ENCODE peak calls at places on chromosome 6, in eight cellular contexts. T is ovary, S is endothelial cell of umbilical vein, I is prostate gland, H is Peyer's patch, J is stomach, E is heart left ventricle, Q is transverse colon. L is an unnamed sample. For H3K4me1, the result is how much of the 10 kb centered on the place peaks cover.

GRCh38 chr6:43668151-43669028 is 19.2 kb downstream of the MRPS18A start:
- DNase-seq in E (peak), Q (peak), T (peak), I (peak), S (peak), J (peak), H (peak), L (peak)

GRCh38 chr6:163302747-163303146 is 111.8 kb upstream of the QKI start:
- DNase-seq in H (no peak), S (no peak), T (no peak), Q (no peak), I (no peak), E (no peak), J (no peak), L (no peak)

GRCh38 chr6:136499370-136499769 is 50.9 kb downstream of the MAP7 start:
- DNase-seq in T (no peak), J (no peak), S (peak), H (no peak), E (no peak), I (no peak), Q (no peak), L (no peak)

GRCh38 chr6:82970853-82971252 is 94.8 kb downstream of the UBE3D start:
- DNase-seq in E (no peak), T (no peak), S (no peak), Q (no peak), H (no peak), J (no peak), I (no peak), L (no peak)

GRCh38 chr6:155782320-155782730 is 326.7 kb upstream of the NOX3 start:
- DNase-seq in H (no peak), T (no peak), S (peak), E (no peak), I (peak), Q (peak), J (peak), L (peak)

GRCh38 chr6:150395388-150396009 is 26.7 kb downstream of the IYD start:
- DNase-seq in T (peak), E (peak), Q (peak), J (no peak), H (no peak), S (peak), I (peak), L (peak)

GRCh38 chr6:22809380-22809779 is 240.0 kb downstream of the HDGFL1 start:
- DNase-seq in J (no peak), T (no peak), I (no peak), Q (no peak), H (no peak), E (no peak), S (no peak), L (no peak)

GRCh38 chr6:111361648-111362047 is 121.4 kb downstream of the REV3L start:
- DNase-seq in I (no peak), J (no peak), H (no peak), Q (peak), T (no peak), S (peak), E (peak), L (peak)

GRCh38 chr6:30955367-30956042 is 14.7 kb downstream of the MUCL3 start:
- DNase-seq in E (peak), H (peak), Q (peak), S (no peak), T (peak), I (no peak), J (peak), L (peak)

GRCh38 chr6:149965191-149966020 is 1.7 kb downstream of the ULBP1 start:
- DNase-seq in T (no peak), E (no peak), S (no peak), Q (peak), H (no peak), J (no peak), I (no peak), L (no peak)

GRCh38 chr6:46734867-46735719 is at the start of gene PLA2G7:
- DNase-seq in Q (peak), S (no peak), H (no peak), J (no peak), I (peak), T (peak), E (no peak), L (peak)

GRCh38 chr6:143223895-143224294 is 163.2 kb downstream of the AIG1 start:
- DNase-seq in I (no peak), S (no peak), Q (peak), E (peak), J (no peak), H (peak), T (peak), L (peak)

GRCh38 chr6:130600880-130601341 is 226.3 kb upstream of the SMLR1 start:
- DNase-seq in T (no peak), J (no peak), I (no peak), H (no peak), Q (no peak), E (no peak), S (peak), L (no peak)

GRCh38 chr6:85273870-85274269 is 176.0 kb upstream of the NT5E start:
- DNase-seq in T (no peak), J (no peak), E (no peak), I (no peak), Q (no peak), S (no peak), H (no peak), L (no peak)

GRCh38 chr6:39770476-39770875 is 21.7 kb upstream of the DAAM2 start:
- DNase-seq in J (no peak), S (no peak), Q (no peak), E (no peak), I (no peak), T (no peak), H (no peak), L (no peak)

GRCh38 chr6:13451181-13451700 is 36.2 kb downstream of the GFOD1 start:
- DNase-seq in J (no peak), Q (no peak), I (no peak), T (no peak), S (no peak), E (no peak), H (no peak), L (no peak)
- H3K4me1 ChIP-seq in J (half or more), Q (under half), I (under half), T (under half), S (under half), E (half or more), H (under half), L (under half)

GRCh38 chr6:24405262-24405661 is 2.5 kb downstream of the MRS2 start:
- DNase-seq in E (no peak), T (no peak), S (no peak), H (no peak), J (no peak), Q (no peak), I (no peak), L (no peak)

GRCh38 chr6:24401458-24401857 is 1.3 kb upstream of the MRS2 start:
- DNase-seq in T (no peak), H (no peak), S (no peak), Q (no peak), J (no peak), E (no peak), I (no peak), L (no peak)

GRCh38 chr6:24403501-24403824 is 727 bp downstream of the MRS2 start:
- DNase-seq in I (no peak), Q (no peak), E (no peak), H (no peak), J (no peak), T (no peak), S (no peak), L (no peak)

GRCh38 chr6:24397631-24398030 is 5.1 kb upstream of the MRS2 start:
- DNase-seq in H (no peak), T (no peak), S (no peak), I (no peak), E (no peak), Q (no peak), J (no peak), L (no peak)

GRCh38 chr6:24402697-24403500 is at the start of gene MRS2:
- DNase-seq in H (peak), I (peak), J (peak), Q (peak), E (peak), S (peak), T (peak), L (peak)
- TF ChIP-seq POLR2A in H (peak), I (peak), J (no peak), Q (peak), E (peak), S (peak), T (no peak), L (peak)

DNA sequence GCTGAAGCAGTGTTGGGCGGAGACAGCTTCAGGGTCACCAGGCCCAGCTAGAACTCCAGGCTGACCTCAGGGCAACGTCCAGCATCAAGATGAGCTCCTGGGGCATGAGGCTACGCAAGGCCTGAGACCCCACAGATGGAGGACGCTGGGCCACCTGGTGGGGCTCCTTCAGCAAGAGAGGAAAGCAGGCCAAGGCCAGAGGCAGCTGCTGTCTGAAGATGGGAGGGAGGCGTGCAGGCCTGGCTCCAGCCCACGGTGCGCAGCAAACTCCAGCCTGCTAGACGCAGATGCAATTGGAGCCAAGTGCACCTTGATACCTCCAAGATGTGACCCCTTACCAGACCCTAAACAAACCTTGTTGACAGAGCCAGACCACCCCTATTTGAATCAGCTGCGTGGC is 220.9 kb upstream of the RREB1 start:
- DNase-seq in E (no peak), I (no peak), T (peak), J (no peak), S (no peak), Q (no peak), H (no peak), L (no peak)
- H3K4me1 ChIP-seq in E (under half), I (under half), T (under half), J (under half), S (under half), Q (under half), H (under half), L (under half)

DNA sequence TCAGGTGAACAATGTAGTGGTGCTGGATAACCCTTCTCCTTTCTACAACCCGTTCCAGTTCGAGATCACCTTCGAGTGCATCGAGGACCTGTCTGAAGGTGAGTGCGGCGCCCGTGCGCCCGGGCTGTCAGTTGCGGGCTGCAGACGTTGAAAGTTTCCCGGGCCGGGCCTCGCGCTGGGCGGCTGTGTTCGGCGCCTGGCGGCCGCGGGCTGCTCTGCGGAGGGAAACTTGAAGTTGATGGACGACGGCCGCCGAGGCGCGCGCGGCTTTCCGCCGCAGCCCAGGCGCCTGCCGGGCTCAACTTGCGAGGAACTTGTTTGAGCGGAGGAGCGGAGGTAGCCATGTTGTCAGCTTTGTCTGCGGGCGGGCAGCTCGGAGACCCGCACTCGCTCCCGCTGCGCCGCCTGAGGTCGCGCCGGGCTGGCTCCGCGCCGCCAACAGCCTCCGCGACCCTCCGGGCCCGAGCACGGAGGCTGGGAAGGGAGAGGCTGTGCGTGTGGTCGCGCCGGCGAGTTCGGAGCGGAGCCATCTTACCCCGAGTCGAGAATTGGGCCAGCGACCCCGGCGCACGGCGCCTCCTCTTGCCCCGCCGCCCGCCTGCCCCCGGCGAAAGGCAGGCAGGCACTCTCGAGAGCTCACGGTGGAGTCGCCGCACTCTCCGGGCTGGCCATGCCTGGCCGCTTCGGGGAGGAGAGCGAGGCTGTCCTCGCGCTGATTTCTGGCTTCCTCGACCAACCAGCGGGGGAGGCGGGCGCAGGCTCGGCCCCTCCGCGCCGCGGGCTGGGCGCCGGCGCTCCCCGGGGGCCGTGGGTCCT is 681 bp downstream of the ASF1A start:
- DNase-seq in I (peak), J (peak), H (peak), T (peak), S (peak), Q (peak), E (peak), L (peak)
- TF ChIP-seq POLR2A in I (no peak), J (no peak), H (no peak), T (peak), S (peak), Q (peak), E (peak), L (peak)

GRCh38 chr6:106805771-106806170 is 168.8 kb downstream of the CD24 start:
- DNase-seq in H (no peak), T (no peak), E (no peak), Q (no peak), J (no peak), S (no peak), I (no peak), L (no peak)

GRCh38 chr6:106802141-106802540 is 172.4 kb downstream of the CD24 start:
- DNase-seq in Q (no peak), T (no peak), I (no peak), J (no peak), S (no peak), E (no peak), H (no peak), L (no peak)

GRCh38 chr6:106805017-106805335 is 169.6 kb downstream of the CD24 start:
- DNase-seq in J (no peak), S (no peak), Q (no peak), H (no peak), I (no peak), T (no peak), E (no peak), L (no peak)

GRCh38 chr6:106803188-106803587 is 171.3 kb downstream of the CD24 start:
- DNase-seq in E (no peak), S (no peak), H (no peak), T (no peak), I (no peak), J (no peak), Q (no peak), L (no peak)

DNA sequence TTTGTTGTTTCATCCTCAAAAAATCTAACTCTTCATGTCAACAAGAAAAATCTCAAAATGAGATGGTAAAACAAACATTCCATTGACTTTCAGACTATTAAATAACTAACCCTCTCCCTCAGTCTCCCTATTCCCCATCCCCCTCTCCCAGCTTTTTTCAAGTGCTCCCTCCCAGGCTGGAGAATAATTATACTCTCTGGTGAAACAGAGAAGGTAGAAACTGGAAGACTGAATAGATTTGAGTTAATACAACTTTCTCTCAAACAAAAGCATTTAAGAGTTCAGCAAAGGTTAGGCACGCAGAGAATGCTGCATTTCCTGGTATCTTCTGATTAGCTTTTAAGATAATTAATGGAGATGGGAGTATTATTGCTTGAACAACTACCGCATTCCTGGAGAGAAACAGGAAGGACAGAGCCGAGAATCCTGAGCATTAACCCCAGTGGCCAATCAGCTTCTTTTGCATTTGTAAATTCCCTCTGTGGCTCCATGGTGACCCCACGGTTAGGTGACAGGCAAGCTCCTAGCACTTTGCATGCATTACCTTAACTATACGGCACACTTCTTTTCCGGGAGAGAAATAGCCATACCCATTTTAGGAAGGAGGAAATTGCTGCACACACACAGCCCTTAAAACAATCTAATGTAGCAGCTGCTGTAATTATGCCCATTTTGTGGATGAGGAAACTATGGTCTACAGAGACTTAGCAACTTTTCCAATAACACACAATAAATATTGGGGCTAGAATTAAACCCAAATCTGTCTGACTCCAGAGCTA is 170.1 kb downstream of the CD24 start:
- DNase-seq in S (no peak), H (no peak), Q (no peak), J (no peak), T (no peak), I (no peak), E (no peak), L (no peak)
- H3K4me1 ChIP-seq in S (under half), H (under half), Q (under half), J (under half), T (under half), I (under half), E (under half), L (under half)

GRCh38 chr6:133889557-133890301 is 816 bp downstream of the TCF21 start:
- DNase-seq in Q (no peak), H (peak), J (no peak), E (peak), T (peak), S (no peak), I (no peak), L (no peak)
- TF ChIP-seq POLR2A in Q (peak), H (no peak), J (no peak), E (no peak), T (no peak), S (no peak), I (no peak), L (no peak)

GRCh38 chr6:158031445-158032353 is 50.0 kb downstream of the SYNJ2 start:
- DNase-seq in Q (peak), S (peak), I (no peak), T (peak), E (peak), H (no peak), J (peak), L (no peak)
- H3K4me1 ChIP-seq in Q (under half), S (under half), I (under half), T (under half), E (half or more), H (under half), J (half or more), L (under half)